ENCODE peak calls at places on chromosomes 4 and X, in eight cellular contexts. K, D, C, S, W, Y, M and X are unnamed samples.

GRCh38 chrX:20664774-20665173 is 398.1 kb upstream of the RPS6KA3 start:
- DNase-seq in K (no peak), D (no peak), C (no peak), S (no peak), W (no peak), Y (no peak), M (no peak), X (no peak)

GRCh38 chr4:71029504-71029903 is 36.1 kb downstream of the DCK start:
- DNase-seq in K (no peak), D (no peak), C (no peak), S (no peak), W (no peak), Y (no peak), M (no peak), X (no peak)

GRCh38 chrX:145393702-145394235 is 146.5 kb downstream of the SPANXN1 start:
- DNase-seq in K (no peak), D (no peak), C (no peak), S (no peak), W (no peak), Y (no peak), M (no peak), X (no peak)

GRCh38 chr4:76571274-76571673 is 136.2 kb downstream of the SHROOM3 start:
- DNase-seq in K (no peak), D (no peak), C (no peak), S (no peak), W (no peak), Y (no peak), M (no peak), X (no peak)

GRCh38 chr4:47642985-47643745 is 158.1 kb downstream of the ATP10D start:
- DNase-seq in K (no peak), D (no peak), C (no peak), S (no peak), W (no peak), Y (no peak), M (no peak), X (no peak)

GRCh38 chr4:90730752-90731151 is 603.6 kb downstream of the CCSER1 start:
- DNase-seq in K (no peak), D (no peak), C (no peak), S (no peak), W (no peak), Y (no peak), M (no peak), X (no peak)

GRCh38 chrX:45850197-45850774 is 649.6 kb upstream of the DIPK2B start:
- DNase-seq in K (no peak), D (no peak), C (peak; percentile 1), S (peak; percentile 7), W (no peak), Y (no peak), M (no peak), X (no peak)

GRCh38 chrX:30414144-30414543 is 105.0 kb upstream of the NR0B1 start:
- DNase-seq in K (no peak), D (no peak), C (no peak), S (no peak), W (no peak), Y (no peak), M (no peak), X (no peak)

GRCh38 chr4:8818063-8818881 is 53.4 kb downstream of the HMX1 start:
- DNase-seq in K (no peak), D (peak; percentile 11), C (no peak), S (no peak), W (peak; percentile 24), Y (peak; percentile 52), M (no peak), X (peak; percentile 57)

GRCh38 chrX:95675794-95676193 is 1008.8 kb upstream of the DIAPH2 start:
- DNase-seq in K (no peak), D (no peak), C (no peak), S (no peak), W (no peak), Y (no peak), M (no peak), X (no peak)

GRCh38 chr4:133565379-133565778 is 416.3 kb downstream of the PCDH10 start:
- DNase-seq in K (no peak), D (no peak), C (no peak), S (no peak), W (no peak), Y (no peak), M (no peak), X (no peak)

GRCh38 chr4:120694973-120695372 is 227.6 kb downstream of the PRDM5 start:
- DNase-seq in K (no peak), D (no peak), C (no peak), S (no peak), W (no peak), Y (no peak), M (no peak), X (no peak)

GRCh38 chrX:35276115-35276514 is 333.5 kb downstream of the FAM47B start:
- DNase-seq in K (no peak), D (no peak), C (no peak), S (no peak), W (no peak), Y (no peak), M (no peak), X (no peak)

GRCh38 chrX:35890699-35891098 is 28.8 kb upstream of the CFAP47 start:
- DNase-seq in K (no peak), D (no peak), C (no peak), S (no peak), W (no peak), Y (peak; percentile 44), M (peak; percentile 7), X (no peak)

GRCh38 chr4:82851902-82852750 is 38.8 kb downstream of the SEC31A start:
- DNase-seq in K (peak; percentile 4), D (no peak), C (no peak), S (no peak), W (no peak), Y (no peak), M (peak; percentile 22), X (no peak)

GRCh38 chrX:47900833-47901232 is 64.1 kb downstream of the ZNF81 start:
- DNase-seq in K (no peak), D (no peak), C (no peak), S (no peak), W (no peak), Y (no peak), M (no peak), X (no peak)

GRCh38 chrX:44305921-44306320 is 37.6 kb downstream of the EFHC2 start:
- DNase-seq in K (no peak), D (no peak), C (no peak), S (no peak), W (no peak), Y (no peak), M (no peak), X (no peak)

GRCh38 chr4:139666735-139667266 is 1.2 kb downstream of the MGST2 start:
- DNase-seq in K (no peak), D (peak; percentile 55), C (no peak), S (no peak), W (peak; percentile 45), Y (peak; percentile 68), M (peak; percentile 42), X (no peak)

GRCh38 chr4:75634951-75635350 is 4.6 kb upstream of the CDKL2 start:
- DNase-seq in K (no peak), D (no peak), C (no peak), S (no peak), W (no peak), Y (no peak), M (no peak), X (no peak)

GRCh38 chr4:156672924-156673323 is 298.7 kb downstream of the PDGFC start:
- DNase-seq in K (peak; percentile 33), D (no peak), C (no peak), S (no peak), W (no peak), Y (no peak), M (no peak), X (no peak)

GRCh38 chr4:128653514-128654420 is 155.7 kb upstream of the JADE1 start:
- DNase-seq in K (no peak), D (no peak), C (no peak), S (no peak), W (peak; percentile 59), Y (no peak), M (no peak), X (no peak)

GRCh38 chrX:134171661-134172587 is 65.1 kb upstream of the CCDC160 start:
- DNase-seq in K (no peak), D (no peak), C (peak; percentile 37), S (peak; percentile 19), W (no peak), Y (peak; percentile 61), M (no peak), X (peak; percentile 68)

GRCh38 chrX:115894087-115894486 is 276.5 kb upstream of the AGTR2 start:
- DNase-seq in K (no peak), D (no peak), C (no peak), S (no peak), W (no peak), Y (no peak), M (no peak), X (peak; percentile 37)

GRCh38 chr4:153465583-153465921 is 608 bp upstream of the TMEM131L start:
- DNase-seq in K (no peak), D (peak; percentile 45), C (peak; percentile 44), S (no peak), W (peak; percentile 48), Y (peak; percentile 77), M (peak; percentile 60), X (no peak)

GRCh38 chr4:176575141-176575731 is 217.5 kb downstream of the VEGFC start:
- DNase-seq in K (no peak), D (no peak), C (no peak), S (no peak), W (no peak), Y (no peak), M (no peak), X (no peak)

GRCh38 chr4:3898098-3898497 is 131.9 kb downstream of the ADRA2C start:
- DNase-seq in K (no peak), D (no peak), C (no peak), S (no peak), W (no peak), Y (peak; percentile 46), M (no peak), X (no peak)
- TF ChIP-seq CTCF in K (no peak), D (no peak), C (no peak), S (no peak), W (no peak), Y (no peak), M (no peak), X (no peak)

GRCh38 chr4:169009281-169010124 is 552 bp downstream of the CBR4 start:
- DNase-seq in K (no peak), D (peak; percentile 60), C (peak; percentile 36), S (peak; percentile 37), W (peak; percentile 66), Y (peak; percentile 86), M (peak; percentile 43), X (peak; percentile 73)
- TF ChIP-seq CTCF in K (peak; percentile 45), D (no peak), C (no peak), S (no peak), W (no peak), Y (no peak), M (peak; percentile 45), X (no peak)

GRCh38 chr4:185004562-185005208 is 13.6 kb upstream of the HELT start:
- DNase-seq in K (no peak), D (peak; percentile 38), C (no peak), S (no peak), W (no peak), Y (peak; percentile 74), M (no peak), X (no peak)
- TF ChIP-seq CTCF in K (no peak), D (no peak), C (no peak), S (no peak), W (no peak), Y (no peak), M (no peak), X (no peak)

DNA sequence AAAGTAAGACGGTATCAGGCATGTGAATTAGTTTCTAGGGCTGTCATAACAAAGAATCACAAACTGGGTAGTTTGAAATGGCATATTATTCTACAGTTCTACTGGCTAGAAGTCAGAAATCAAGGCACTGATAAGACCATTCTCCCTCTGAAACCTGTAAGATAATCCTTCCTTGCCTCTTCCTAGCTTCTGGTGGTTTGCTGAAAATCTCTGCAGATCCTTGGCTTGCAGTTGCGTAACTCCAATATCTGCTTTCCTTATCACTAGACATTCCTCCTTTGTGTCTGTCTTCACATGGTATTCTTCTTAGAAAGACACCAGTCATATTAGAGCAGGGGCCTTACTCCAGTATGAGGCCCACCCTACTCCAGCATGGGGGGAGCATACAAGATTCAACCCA is 19.6 kb upstream of the LCORL start:
- DNase-seq in K (no peak), D (no peak), C (no peak), S (no peak), W (no peak), Y (no peak), M (no peak), X (no peak)
- TF ChIP-seq CTCF in K (no peak), D (no peak), C (no peak), S (no peak), W (no peak), Y (no peak), M (no peak), X (no peak)